ENCODE peak calls at places on chromosomes 2 and 18, in nine cellular contexts. J is cardiac fibroblast, Y is WTC11, K is neural progenitor cell, T is D721Med, Q is tibial artery, I is BJ, O is cardiac muscle cell, B is GM12864. L is an unnamed sample.

GRCh38 chr2:37415128-37415817 is 70.8 kb downstream of the QPCT start:
- DNase-seq in J (peak; percentile 43), Y (no peak), K (no peak), T (no peak), Q (no peak), I (no peak), O (peak; percentile 36), B (no peak), L (no peak)

GRCh38 chr2:102103992-102104871 is 38.3 kb upstream of the IL1R1 start:
- DNase-seq in J (peak; percentile 99), Y (no peak), K (no peak), T (no peak), Q (peak; percentile 89), I (peak; percentile 74), O (peak; percentile 98), B (peak; percentile 21), L (no peak)

GRCh38 chr2:239564587-239564986 is 163.8 kb upstream of the HDAC4 start:
- DNase-seq in J (no peak), Y (no peak), K (no peak), T (no peak), Q (no peak), I (no peak), O (no peak), B (no peak), L (no peak)

GRCh38 chr2:144668493-144669110 is 148.7 kb upstream of the ZEB2 start:
- DNase-seq in J (no peak), Y (no peak), K (no peak), T (no peak), Q (no peak), I (no peak), O (no peak), B (no peak), L (no peak)

GRCh38 chr18:76467371-76468190 is 27.5 kb downstream of the ZNF516 start:
- DNase-seq in J (peak; percentile 58), Y (no peak), K (peak; percentile 44), T (no peak), Q (no peak), I (no peak), O (peak; percentile 70), B (no peak), L (no peak)

GRCh38 chr2:1884933-1885580 is 140.7 kb upstream of the PXDN start:
- DNase-seq in J (peak; percentile 48), Y (no peak), K (no peak), T (no peak), Q (peak; percentile 72), I (no peak), O (peak; percentile 83), B (no peak), L (no peak)

GRCh38 chr2:109325570-109325969 is 196.6 kb downstream of the SH3RF3 start:
- DNase-seq in J (no peak), Y (no peak), K (no peak), T (no peak), Q (no peak), I (no peak), O (no peak), B (no peak), L (no peak)

GRCh38 chr18:36539674-36540073 is 242.2 kb downstream of the FHOD3 start:
- DNase-seq in J (no peak), Y (no peak), K (no peak), T (no peak), Q (no peak), I (no peak), O (peak; percentile 33), B (no peak), L (no peak)

GRCh38 chr2:200274116-200275075 is 32.1 kb upstream of the SPATS2L start:
- DNase-seq in J (no peak), Y (no peak), K (peak; percentile 24), T (no peak), Q (no peak), I (no peak), O (peak; percentile 27), B (no peak), L (no peak)

GRCh38 chr18:8045890-8046289 is 478.8 kb downstream of the PTPRM start:
- DNase-seq in J (no peak), Y (no peak), K (no peak), T (no peak), Q (no peak), I (peak; percentile 9), O (no peak), B (no peak), L (no peak)

GRCh38 chr18:388198-388597 is 112.3 kb downstream of the COLEC12 start:
- DNase-seq in J (no peak), Y (no peak), K (no peak), T (peak; percentile 80), Q (no peak), I (no peak), O (no peak), B (no peak), L (no peak)

GRCh38 chr2:180987146-180987545 is 6.7 kb downstream of the UBE2E3 start:
- DNase-seq in J (no peak), Y (no peak), K (no peak), T (no peak), Q (no peak), I (no peak), O (no peak), B (no peak), L (no peak)

GRCh38 chr2:237434916-237435315 is 21.0 kb upstream of the COL6A3 start:
- DNase-seq in J (peak; percentile 81), Y (no peak), K (no peak), T (no peak), Q (no peak), I (no peak), O (peak; percentile 92), B (peak; percentile 29), L (no peak)

GRCh38 chr18:58856881-58857280 is 7.8 kb upstream of the ZNF532 start:
- DNase-seq in J (peak; percentile 64), Y (no peak), K (no peak), T (no peak), Q (peak; percentile 35), I (no peak), O (no peak), B (no peak), L (no peak)

GRCh38 chr2:144990661-144991060 is 470.7 kb upstream of the ZEB2 start:
- DNase-seq in J (no peak), Y (no peak), K (peak; percentile 19), T (no peak), Q (no peak), I (no peak), O (no peak), B (no peak), L (no peak)

GRCh38 chr2:98484121-98484557 is 39.5 kb downstream of the INPP4A start:
- DNase-seq in J (no peak), Y (no peak), K (no peak), T (no peak), Q (no peak), I (no peak), O (no peak), B (no peak), L (no peak)

GRCh38 chr2:212842544-212843185 is 304.1 kb upstream of the ERBB4 start:
- DNase-seq in J (peak; percentile 67), Y (no peak), K (no peak), T (no peak), Q (no peak), I (peak; percentile 19), O (peak; percentile 38), B (no peak), L (no peak)

DNA sequence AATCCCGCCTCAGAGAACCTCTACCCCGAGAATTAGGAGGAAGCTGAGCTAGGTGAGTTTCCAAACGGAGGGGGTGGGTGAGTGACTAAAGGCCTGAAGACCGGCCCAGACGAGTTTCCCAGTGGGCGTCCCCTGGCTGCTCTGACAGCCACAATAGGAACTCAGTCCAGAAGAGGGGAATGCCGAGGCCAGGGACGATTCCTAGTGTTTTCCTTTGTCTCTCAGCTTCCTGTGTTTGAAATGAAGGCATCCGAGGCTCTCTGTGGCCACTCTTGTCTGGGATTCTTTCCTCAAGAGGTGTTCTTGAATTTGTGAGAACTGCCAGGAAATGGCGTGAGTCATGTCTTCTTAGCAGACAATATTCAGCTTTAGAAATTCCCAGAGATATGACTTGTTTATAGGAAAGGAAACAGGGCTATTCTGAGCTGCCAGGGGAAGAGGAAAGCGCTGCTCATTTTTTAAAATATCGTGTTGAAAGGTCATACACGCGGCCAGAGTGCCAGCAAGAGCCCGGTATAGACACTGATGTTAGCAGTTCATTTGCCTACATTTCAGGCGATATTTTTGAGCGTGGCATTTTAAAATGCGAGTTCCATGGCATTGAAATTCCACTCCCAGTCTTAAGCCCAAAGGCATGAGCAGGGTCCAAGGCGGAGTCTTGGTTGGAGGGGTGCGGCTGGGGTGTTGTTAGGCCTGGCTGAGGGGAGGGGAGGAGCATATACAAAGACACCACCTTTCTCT is 169.1 kb upstream of the KLF7 start:
- DNase-seq in J (peak; percentile 98), Y (peak; percentile 79), K (peak; percentile 89), T (no peak), Q (peak; percentile 80), I (peak; percentile 95), O (peak; percentile 98), B (peak; percentile 50), L (peak; percentile 65)
- TF ChIP-seq CTCF in J (no peak), Y (no peak), K (no peak), T (no peak), Q (no peak), I (no peak), O (no peak), B (no peak), L (no peak)

GRCh38 chr2:64019083-64019974 is at the start of gene VPS54:
- DNase-seq in J (peak; percentile 69), Y (peak; percentile 71), K (peak; percentile 86), T (no peak), Q (peak; percentile 84), I (no peak), O (peak; percentile 69), B (no peak), L (peak; percentile 63)
- TF ChIP-seq CTCF in J (no peak), Y (no peak), K (no peak), T (no peak), Q (no peak), I (no peak), O (no peak), B (peak; percentile 9), L (no peak)

DNA sequence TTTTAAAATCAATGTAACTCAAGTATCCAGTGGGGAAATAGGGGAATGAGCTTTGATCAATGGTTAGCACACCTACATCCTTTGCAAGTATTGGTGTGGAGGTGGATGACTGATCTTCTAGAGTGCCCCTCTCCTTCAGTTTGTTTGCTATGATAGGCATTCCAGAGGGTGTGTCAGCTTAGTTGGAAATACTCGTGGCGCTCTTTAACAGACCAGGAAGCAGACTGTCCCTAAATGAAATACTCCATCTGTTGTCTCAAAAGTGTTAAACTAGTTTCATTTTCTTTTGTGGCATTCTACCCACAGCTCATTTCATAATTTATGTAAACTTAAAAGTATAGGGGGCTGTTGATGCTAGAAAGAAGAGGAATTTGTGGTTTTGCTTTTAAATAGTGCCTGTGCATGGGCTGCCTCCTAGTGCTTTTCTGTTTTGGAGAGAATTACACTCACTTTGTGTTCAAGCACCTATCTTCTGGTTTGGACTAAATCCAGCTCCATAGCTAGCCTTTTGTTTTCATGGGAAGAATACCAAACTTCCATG is 66.2 kb downstream of the STAT1 start:
- DNase-seq in J (peak; percentile 88), Y (no peak), K (no peak), T (no peak), Q (no peak), I (peak; percentile 28), O (peak; percentile 93), B (peak; percentile 16), L (no peak)
- TF ChIP-seq CTCF in J (peak; percentile 31), Y (no peak), K (no peak), T (no peak), Q (no peak), I (peak; percentile 25), O (peak; percentile 47), B (no peak), L (no peak)

GRCh38 chr2:171451074-171451473 is 17.0 kb downstream of the DCAF17 start:
- DNase-seq in J (no peak), Y (no peak), K (no peak), T (no peak), Q (no peak), I (no peak), O (no peak), B (no peak), L (no peak)

GRCh38 chr2:171447675-171448074 is 13.6 kb downstream of the DCAF17 start:
- DNase-seq in J (no peak), Y (no peak), K (no peak), T (no peak), Q (no peak), I (no peak), O (no peak), B (no peak), L (no peak)
- TF ChIP-seq CTCF in J (no peak), Y (no peak), K (peak; percentile 27), T (no peak), Q (no peak), I (peak; percentile 14), O (no peak), B (peak; percentile 28), L (no peak)

L was measured in endothelial cell.